ENCODE peak calls at places on chromosome 1, in seven cellular contexts. J is GM10248; F is bronchial epithelial cell; C is nephron progenitor cell; L is kidney; R is CD8-positive, alpha-beta T cell; Z is right atrium auricular region. M is an unnamed sample.

GRCh38 chr1:62294211-62294610 is 25.0 kb downstream of the KANK4 start:
- DNase-seq in J (no peak), F (peak), C (peak), L (no peak), R (no peak), Z (no peak), M (no peak)

GRCh38 chr1:63746129-63746864 is 27.5 kb upstream of the ROR1 start:
- DNase-seq in J (no peak), F (peak), C (peak), L (peak), R (no peak), Z (no peak), M (no peak)

GRCh38 chr1:152461544-152461943 is 47.5 kb upstream of the CRNN start:
- DNase-seq in J (peak), F (peak), C (peak), L (no peak), R (peak), Z (peak), M (no peak)

GRCh38 chr1:59367269-59368006 is 70.5 kb downstream of the FGGY start:
- DNase-seq in J (no peak), F (peak), C (peak), L (peak), R (no peak), Z (peak), M (no peak)

GRCh38 chr1:81840805-81841204 is 40.1 kb downstream of the ADGRL2 start:
- DNase-seq in J (no peak), F (no peak), C (no peak), L (no peak), R (no peak), Z (no peak), M (no peak)

GRCh38 chr1:35660581-35661473 is 19.5 kb upstream of the PSMB2 start:
- DNase-seq in J (no peak), F (peak), C (peak), L (no peak), R (no peak), Z (no peak), M (peak)

GRCh38 chr1:4652631-4653327 is 1.6 kb upstream of the AJAP1 start:
- DNase-seq in J (peak), F (no peak), C (peak), L (peak), R (peak), Z (no peak), M (peak)

GRCh38 chr1:108831225-108831624 is 25.7 kb downstream of the AKNAD1 start:
- DNase-seq in J (no peak), F (peak), C (no peak), L (no peak), R (no peak), Z (no peak), M (no peak)

GRCh38 chr1:45015683-45016082 is 3.6 kb downstream of the UROD start:
- DNase-seq in J (no peak), F (no peak), C (no peak), L (no peak), R (no peak), Z (no peak), M (no peak)

GRCh38 chr1:112955678-112956502 is at the start of gene SLC16A1:
- DNase-seq in J (peak), F (peak), C (peak), L (peak), R (peak), Z (peak), M (peak)
- TF ChIP-seq CTCF in J (peak), F (peak), C (no peak), L (peak), R (no peak), Z (peak), M (no peak)

GRCh38 chr1:39898648-39899603 is 2.8 kb downstream of the MYCL start:
- DNase-seq in J (no peak), F (peak), C (peak), L (no peak), R (no peak), Z (no peak), M (peak)
- TF ChIP-seq CTCF in J (no peak), F (no peak), C (no peak), L (no peak), R (no peak), Z (no peak), M (no peak)

GRCh38 chr1:17423781-17424245 is 15.7 kb downstream of the RCC2 start:
- DNase-seq in J (no peak), F (no peak), C (no peak), L (no peak), R (no peak), Z (no peak), M (no peak)
- TF ChIP-seq CTCF in J (no peak), F (no peak), C (no peak), L (no peak), R (no peak), Z (no peak), M (no peak)

GRCh38 chr1:8870605-8871538 is 7.6 kb downstream of the ENO1 start:
- DNase-seq in J (no peak), F (peak), C (no peak), L (no peak), R (no peak), Z (no peak), M (no peak)

GRCh38 chr1:8870118-8870517 is 8.4 kb downstream of the ENO1 start:
- DNase-seq in J (no peak), F (no peak), C (no peak), L (no peak), R (no peak), Z (no peak), M (no peak)

GRCh38 chr1:8871965-8872399 is 6.5 kb downstream of the ENO1 start:
- DNase-seq in J (no peak), F (peak), C (no peak), L (no peak), R (no peak), Z (no peak), M (no peak)

GRCh38 chr1:8873001-8873400 is 5.5 kb downstream of the ENO1 start:
- DNase-seq in J (no peak), F (no peak), C (no peak), L (no peak), R (no peak), Z (no peak), M (no peak)

DNA sequence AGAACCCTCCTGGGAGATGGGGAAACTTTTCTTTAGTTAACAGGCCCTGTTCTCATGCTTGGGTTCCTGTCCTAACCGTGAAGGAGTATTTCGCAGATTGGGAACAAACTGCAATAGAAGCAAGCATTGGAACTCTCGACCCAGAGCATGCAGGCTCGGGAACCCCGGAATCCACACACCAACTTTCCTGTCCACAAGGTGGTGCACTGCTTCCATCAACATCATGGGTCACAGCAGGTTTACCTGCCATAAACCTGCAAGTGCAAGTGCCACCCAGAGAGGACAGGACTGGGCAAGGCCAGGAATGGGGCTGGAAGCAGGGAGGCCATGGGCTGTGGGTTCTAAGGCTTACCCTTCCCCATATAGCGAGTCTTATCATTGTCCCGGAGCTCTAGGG is 6.9 kb downstream of the ENO1 start:
- DNase-seq in J (no peak), F (peak), C (no peak), L (no peak), R (no peak), Z (no peak), M (no peak)
- TF ChIP-seq CTCF in J (no peak), F (peak), C (peak), L (peak), R (no peak), Z (no peak), M (peak)

GRCh38 chr1:203148127-203148526 is 20.6 kb downstream of the ADORA1 start:
- DNase-seq in J (no peak), F (no peak), C (no peak), L (peak), R (no peak), Z (no peak), M (no peak)
- TF ChIP-seq CTCF in J (no peak), F (peak), C (peak), L (peak), R (no peak), Z (peak), M (peak)

GRCh38 chr1:30329802-30330557 is 393.4 kb downstream of the MATN1 start:
- DNase-seq in J (no peak), F (no peak), C (no peak), L (no peak), R (no peak), Z (peak), M (no peak)
- TF ChIP-seq CTCF in J (no peak), F (no peak), C (no peak), L (no peak), R (no peak), Z (no peak), M (no peak)

DNA sequence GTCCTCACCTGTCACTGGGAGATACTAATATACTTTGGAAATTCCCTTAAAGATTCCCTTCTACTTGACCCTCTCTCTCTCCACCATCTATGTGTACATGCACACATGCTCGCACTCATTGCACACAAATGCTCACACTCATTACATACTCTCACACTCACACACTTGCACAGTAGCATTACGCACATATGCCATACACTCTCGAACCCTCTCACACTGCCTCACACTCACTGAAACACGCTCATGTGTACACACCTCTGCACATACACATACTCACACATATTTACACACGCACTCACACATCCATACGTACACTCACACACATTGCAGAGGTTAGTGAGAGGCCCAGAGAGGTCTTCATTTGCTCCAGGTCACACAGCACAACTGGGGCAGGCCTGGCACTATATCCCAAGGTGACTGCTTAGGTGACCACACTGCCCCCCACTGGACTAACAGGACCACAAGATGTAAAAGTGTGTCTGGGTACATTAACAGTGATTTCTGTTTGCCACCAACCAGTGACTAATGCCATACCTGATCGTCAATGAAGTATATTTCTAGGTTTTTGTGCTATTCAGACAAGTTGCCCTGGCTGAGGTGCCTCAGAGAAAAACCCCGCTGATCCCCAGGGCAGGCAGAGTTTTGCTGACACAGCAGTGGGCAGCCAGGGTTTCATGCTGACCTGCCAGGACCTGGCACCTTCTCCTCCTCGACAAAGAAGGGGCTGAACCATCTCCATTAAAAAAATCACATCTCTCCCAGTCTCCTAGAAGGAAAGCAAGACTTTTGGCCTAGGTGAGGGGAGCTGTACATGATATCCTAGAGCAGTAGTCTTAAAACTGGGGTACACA is 28.5 kb upstream of the CAMK1G start:
- DNase-seq in J (no peak), F (no peak), C (no peak), L (no peak), R (no peak), Z (no peak), M (no peak)
- TF ChIP-seq CTCF in J (no peak), F (no peak), C (no peak), L (no peak), R (no peak), Z (no peak), M (no peak)

GRCh38 chr1:12183095-12183794 is 16.5 kb downstream of the TNFRSF1B start:
- DNase-seq in J (no peak), F (no peak), C (no peak), L (no peak), R (no peak), Z (no peak), M (no peak)

GRCh38 chr1:12182410-12182946 is 15.7 kb downstream of the TNFRSF1B start:
- DNase-seq in J (no peak), F (no peak), C (no peak), L (no peak), R (no peak), Z (no peak), M (no peak)

GRCh38 chr1:12185036-12185435 is 18.2 kb downstream of the TNFRSF1B start:
- DNase-seq in J (no peak), F (no peak), C (no peak), L (no peak), R (no peak), Z (no peak), M (no peak)

GRCh38 chr1:12185556-12186276 is 18.9 kb downstream of the TNFRSF1B start:
- DNase-seq in J (no peak), F (no peak), C (no peak), L (no peak), R (no peak), Z (no peak), M (no peak)

DNA sequence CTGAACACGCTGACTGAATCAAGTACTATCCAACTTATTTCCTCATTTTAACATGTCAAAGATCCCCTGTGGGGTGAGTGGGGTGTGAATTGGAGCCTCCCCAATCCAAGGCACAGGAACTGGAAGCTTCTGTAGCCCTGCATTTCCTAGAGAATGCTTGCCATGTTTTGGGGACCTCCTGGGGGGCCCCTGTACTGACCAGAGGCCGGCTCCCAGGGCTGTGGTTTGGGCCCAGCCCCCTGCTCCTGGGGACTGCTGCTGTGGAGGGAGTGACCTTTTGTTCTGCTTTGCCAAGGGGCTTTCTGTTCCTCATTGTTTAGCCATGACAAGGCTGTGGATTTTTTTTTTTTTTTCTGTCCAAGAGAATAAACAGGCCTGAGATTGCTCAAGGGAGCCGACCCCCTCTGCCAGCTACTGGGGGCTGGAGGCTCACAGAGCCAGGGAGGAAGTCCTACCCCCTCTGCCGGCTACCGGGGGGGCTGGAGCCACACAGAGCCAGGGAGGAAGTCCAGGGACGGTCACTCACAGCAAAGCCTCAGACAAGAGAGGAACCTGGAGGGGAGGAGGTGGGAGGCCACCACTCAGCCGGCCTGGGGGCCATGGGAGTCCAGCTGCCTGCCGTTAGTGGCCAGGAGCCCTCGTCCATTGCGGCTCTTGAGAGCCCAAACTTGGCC is 17.4 kb downstream of the TNFRSF1B start:
- DNase-seq in J (peak), F (no peak), C (peak), L (peak), R (no peak), Z (peak), M (no peak)
- TF ChIP-seq CTCF in J (no peak), F (no peak), C (no peak), L (no peak), R (no peak), Z (peak), M (no peak)

DNA sequence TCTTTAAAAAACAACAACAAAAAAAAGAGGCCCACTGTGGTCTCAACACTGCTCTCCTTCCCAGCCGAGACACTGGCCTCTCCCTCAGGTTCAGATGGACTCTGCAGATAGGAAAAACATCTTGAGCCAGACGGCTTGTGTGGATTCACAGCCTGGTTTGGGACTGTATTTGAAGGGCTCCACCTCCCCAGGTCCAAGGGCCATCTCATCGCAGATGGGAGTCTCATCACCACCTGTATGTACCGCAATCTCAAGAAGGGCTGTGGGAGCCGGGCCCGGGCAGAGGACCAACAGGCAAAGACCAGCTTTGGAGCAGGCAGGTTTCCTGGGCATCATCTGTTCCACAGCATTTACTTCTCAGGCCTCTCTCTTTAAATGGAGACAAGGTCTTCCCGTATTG is 10.3 kb downstream of the ZBTB48 start:
- DNase-seq in J (no peak), F (no peak), C (no peak), L (no peak), R (no peak), Z (no peak), M (no peak)
- TF ChIP-seq CTCF in J (no peak), F (no peak), C (no peak), L (no peak), R (no peak), Z (no peak), M (no peak)

GRCh38 chr1:168069384-168069783 is 67.3 kb downstream of the GPR161 start:
- DNase-seq in J (no peak), F (no peak), C (no peak), L (no peak), R (no peak), Z (no peak), M (no peak)
- TF ChIP-seq CTCF in J (no peak), F (no peak), C (no peak), L (no peak), R (no peak), Z (no peak), M (no peak)

M was measured in progenitor cell of endocrine pancreas.